ENCODE peak calls at places on chromosomes 12 and 14, in nine cellular contexts. One of them, this sample, is unnamed.

GRCh38 chr12:75602111-75602510 is 90.7 kb upstream of the KRR1 start:
- DNase-seq in foreskin fibroblast: no peak
- DNase-seq in H9: no peak
- DNase-seq in brain microvascular endothelial cell: no peak
- DNase-seq in ovary: no peak
- DNase-seq in stimulated activated CD8-positive, alpha-beta memory T cell treated with anti-CD3 and anti-CD28 coated beads, Interleukin-7, amount 100 ng/mL, for 1 hour: no peak
- DNase-seq in PC-3: no peak
- DNase-seq in renal cortical epithelial cell: no peak
- DNase-seq in C1 segment of cervical spinal cord: no peak
- DNase-seq in this sample: no peak

GRCh38 chr12:1917172-1918070 is 1.0 kb downstream of the CACNA2D4 start:
- DNase-seq in foreskin fibroblast: no peak
- DNase-seq in H9: peak
- DNase-seq in brain microvascular endothelial cell: no peak
- DNase-seq in ovary: no peak
- DNase-seq in stimulated activated CD8-positive, alpha-beta memory T cell treated with anti-CD3 and anti-CD28 coated beads, Interleukin-7, amount 100 ng/mL, for 1 hour: no peak
- DNase-seq in PC-3: no peak
- DNase-seq in renal cortical epithelial cell: no peak
- DNase-seq in C1 segment of cervical spinal cord: no peak
- DNase-seq in this sample: no peak

GRCh38 chr12:129193263-129193871 is 340.1 kb downstream of the GLT1D1 start:
- DNase-seq in foreskin fibroblast: no peak
- DNase-seq in H9: peak
- DNase-seq in brain microvascular endothelial cell: peak
- DNase-seq in ovary: no peak
- DNase-seq in stimulated activated CD8-positive, alpha-beta memory T cell treated with anti-CD3 and anti-CD28 coated beads, Interleukin-7, amount 100 ng/mL, for 1 hour: no peak
- DNase-seq in PC-3: peak
- DNase-seq in renal cortical epithelial cell: no peak
- DNase-seq in C1 segment of cervical spinal cord: no peak
- DNase-seq in this sample: peak

GRCh38 chr12:663293-663871 is at the start of gene NINJ2:
- DNase-seq in foreskin fibroblast: no peak
- DNase-seq in H9: no peak
- DNase-seq in brain microvascular endothelial cell: no peak
- DNase-seq in ovary: no peak
- DNase-seq in stimulated activated CD8-positive, alpha-beta memory T cell treated with anti-CD3 and anti-CD28 coated beads, Interleukin-7, amount 100 ng/mL, for 1 hour: no peak
- DNase-seq in PC-3: no peak
- DNase-seq in renal cortical epithelial cell: no peak
- DNase-seq in C1 segment of cervical spinal cord: no peak
- DNase-seq in this sample: no peak

GRCh38 chr12:45343269-45344051 is 127.6 kb downstream of the ANO6 start:
- DNase-seq in foreskin fibroblast: peak
- DNase-seq in H9: no peak
- DNase-seq in brain microvascular endothelial cell: peak
- DNase-seq in ovary: no peak
- DNase-seq in stimulated activated CD8-positive, alpha-beta memory T cell treated with anti-CD3 and anti-CD28 coated beads, Interleukin-7, amount 100 ng/mL, for 1 hour: no peak
- DNase-seq in PC-3: peak
- DNase-seq in renal cortical epithelial cell: peak
- DNase-seq in C1 segment of cervical spinal cord: no peak
- DNase-seq in this sample: peak

GRCh38 chr12:43789941-43790340 is 16.2 kb downstream of the TWF1 start:
- DNase-seq in foreskin fibroblast: peak
- DNase-seq in H9: no peak
- DNase-seq in brain microvascular endothelial cell: no peak
- DNase-seq in ovary: no peak
- DNase-seq in stimulated activated CD8-positive, alpha-beta memory T cell treated with anti-CD3 and anti-CD28 coated beads, Interleukin-7, amount 100 ng/mL, for 1 hour: no peak
- DNase-seq in PC-3: peak
- DNase-seq in renal cortical epithelial cell: peak
- DNase-seq in C1 segment of cervical spinal cord: no peak
- DNase-seq in this sample: no peak

GRCh38 chr12:119725523-119725922 is 57.6 kb downstream of the PRKAB1 start:
- DNase-seq in foreskin fibroblast: no peak
- DNase-seq in H9: no peak
- DNase-seq in brain microvascular endothelial cell: no peak
- DNase-seq in ovary: no peak
- DNase-seq in stimulated activated CD8-positive, alpha-beta memory T cell treated with anti-CD3 and anti-CD28 coated beads, Interleukin-7, amount 100 ng/mL, for 1 hour: no peak
- DNase-seq in PC-3: no peak
- DNase-seq in renal cortical epithelial cell: no peak
- DNase-seq in C1 segment of cervical spinal cord: no peak
- DNase-seq in this sample: no peak

GRCh38 chr12:56333197-56333678 is 562 bp downstream of the PAN2 start:
- DNase-seq in foreskin fibroblast: no peak
- DNase-seq in H9: no peak
- DNase-seq in brain microvascular endothelial cell: no peak
- DNase-seq in ovary: no peak
- DNase-seq in stimulated activated CD8-positive, alpha-beta memory T cell treated with anti-CD3 and anti-CD28 coated beads, Interleukin-7, amount 100 ng/mL, for 1 hour: no peak
- DNase-seq in PC-3: no peak
- DNase-seq in renal cortical epithelial cell: peak
- DNase-seq in C1 segment of cervical spinal cord: no peak
- DNase-seq in this sample: no peak

GRCh38 chr12:96198970-96199369 is 4.8 kb downstream of the ELK3 start:
- DNase-seq in foreskin fibroblast: peak
- DNase-seq in H9: no peak
- DNase-seq in brain microvascular endothelial cell: peak
- DNase-seq in ovary: no peak
- DNase-seq in stimulated activated CD8-positive, alpha-beta memory T cell treated with anti-CD3 and anti-CD28 coated beads, Interleukin-7, amount 100 ng/mL, for 1 hour: no peak
- DNase-seq in PC-3: peak
- DNase-seq in renal cortical epithelial cell: peak
- DNase-seq in C1 segment of cervical spinal cord: no peak
- DNase-seq in this sample: peak

GRCh38 chr14:35416108-35416750 is 11.7 kb upstream of the NFKBIA start:
- DNase-seq in foreskin fibroblast: no peak
- DNase-seq in H9: no peak
- DNase-seq in brain microvascular endothelial cell: no peak
- DNase-seq in ovary: no peak
- DNase-seq in stimulated activated CD8-positive, alpha-beta memory T cell treated with anti-CD3 and anti-CD28 coated beads, Interleukin-7, amount 100 ng/mL, for 1 hour: no peak
- DNase-seq in PC-3: peak
- DNase-seq in renal cortical epithelial cell: no peak
- DNase-seq in C1 segment of cervical spinal cord: no peak
- DNase-seq in this sample: no peak

GRCh38 chr12:6038160-6038559 is 86.3 kb downstream of the VWF start:
- DNase-seq in foreskin fibroblast: peak
- DNase-seq in H9: peak
- DNase-seq in brain microvascular endothelial cell: peak
- DNase-seq in ovary: no peak
- DNase-seq in stimulated activated CD8-positive, alpha-beta memory T cell treated with anti-CD3 and anti-CD28 coated beads, Interleukin-7, amount 100 ng/mL, for 1 hour: no peak
- DNase-seq in PC-3: peak
- DNase-seq in renal cortical epithelial cell: peak
- DNase-seq in C1 segment of cervical spinal cord: no peak
- DNase-seq in this sample: no peak

GRCh38 chr12:80472241-80472640 is 28.2 kb downstream of the PTPRQ start:
- DNase-seq in foreskin fibroblast: no peak
- DNase-seq in H9: no peak
- DNase-seq in brain microvascular endothelial cell: no peak
- DNase-seq in ovary: no peak
- DNase-seq in stimulated activated CD8-positive, alpha-beta memory T cell treated with anti-CD3 and anti-CD28 coated beads, Interleukin-7, amount 100 ng/mL, for 1 hour: no peak
- DNase-seq in PC-3: no peak
- DNase-seq in renal cortical epithelial cell: no peak
- DNase-seq in C1 segment of cervical spinal cord: no peak
- DNase-seq in this sample: peak

GRCh38 chr12:27810756-27811155 is 30.7 kb upstream of the MANSC4 start:
- DNase-seq in foreskin fibroblast: no peak
- DNase-seq in H9: no peak
- DNase-seq in brain microvascular endothelial cell: no peak
- DNase-seq in ovary: no peak
- DNase-seq in stimulated activated CD8-positive, alpha-beta memory T cell treated with anti-CD3 and anti-CD28 coated beads, Interleukin-7, amount 100 ng/mL, for 1 hour: no peak
- DNase-seq in PC-3: peak
- DNase-seq in renal cortical epithelial cell: no peak
- DNase-seq in C1 segment of cervical spinal cord: no peak
- DNase-seq in this sample: no peak

GRCh38 chr12:9906888-9907287 is 25.3 kb downstream of the CLEC2A start:
- DNase-seq in foreskin fibroblast: peak
- DNase-seq in H9: no peak
- DNase-seq in brain microvascular endothelial cell: no peak
- DNase-seq in ovary: no peak
- DNase-seq in stimulated activated CD8-positive, alpha-beta memory T cell treated with anti-CD3 and anti-CD28 coated beads, Interleukin-7, amount 100 ng/mL, for 1 hour: no peak
- DNase-seq in PC-3: no peak
- DNase-seq in renal cortical epithelial cell: no peak
- DNase-seq in C1 segment of cervical spinal cord: no peak
- DNase-seq in this sample: no peak

GRCh38 chr12:51910168-51910567 is 2.9 kb downstream of the ACVRL1 start:
- DNase-seq in foreskin fibroblast: no peak
- DNase-seq in H9: no peak
- DNase-seq in brain microvascular endothelial cell: no peak
- DNase-seq in ovary: no peak
- DNase-seq in stimulated activated CD8-positive, alpha-beta memory T cell treated with anti-CD3 and anti-CD28 coated beads, Interleukin-7, amount 100 ng/mL, for 1 hour: no peak
- DNase-seq in PC-3: no peak
- DNase-seq in renal cortical epithelial cell: no peak
- DNase-seq in C1 segment of cervical spinal cord: no peak
- DNase-seq in this sample: no peak

GRCh38 chr14:101076451-101077220 is 173.1 kb upstream of the RTL1 start:
- DNase-seq in foreskin fibroblast: no peak
- DNase-seq in H9: no peak
- DNase-seq in brain microvascular endothelial cell: no peak
- DNase-seq in ovary: no peak
- DNase-seq in stimulated activated CD8-positive, alpha-beta memory T cell treated with anti-CD3 and anti-CD28 coated beads, Interleukin-7, amount 100 ng/mL, for 1 hour: no peak
- DNase-seq in PC-3: no peak
- DNase-seq in renal cortical epithelial cell: no peak
- DNase-seq in C1 segment of cervical spinal cord: no peak
- DNase-seq in this sample: no peak

GRCh38 chr14:68392393-68393085 is 400.3 kb downstream of the ZFP36L1 start:
- DNase-seq in foreskin fibroblast: no peak
- DNase-seq in H9: no peak
- DNase-seq in brain microvascular endothelial cell: no peak
- DNase-seq in ovary: peak
- DNase-seq in stimulated activated CD8-positive, alpha-beta memory T cell treated with anti-CD3 and anti-CD28 coated beads, Interleukin-7, amount 100 ng/mL, for 1 hour: no peak
- DNase-seq in PC-3: no peak
- DNase-seq in renal cortical epithelial cell: no peak
- DNase-seq in C1 segment of cervical spinal cord: peak
- DNase-seq in this sample: no peak

GRCh38 chr14:79056879-79057278 is 886.7 kb downstream of the NRXN3 start:
- DNase-seq in foreskin fibroblast: peak
- DNase-seq in H9: no peak
- DNase-seq in brain microvascular endothelial cell: peak
- DNase-seq in ovary: no peak
- DNase-seq in stimulated activated CD8-positive, alpha-beta memory T cell treated with anti-CD3 and anti-CD28 coated beads, Interleukin-7, amount 100 ng/mL, for 1 hour: no peak
- DNase-seq in PC-3: no peak
- DNase-seq in renal cortical epithelial cell: no peak
- DNase-seq in C1 segment of cervical spinal cord: no peak
- DNase-seq in this sample: no peak

GRCh38 chr12:100141666-100141997 is 1.0 kb downstream of the BLTP3B start:
- DNase-seq in foreskin fibroblast: peak
- DNase-seq in H9: no peak
- DNase-seq in brain microvascular endothelial cell: peak
- DNase-seq in ovary: no peak
- DNase-seq in stimulated activated CD8-positive, alpha-beta memory T cell treated with anti-CD3 and anti-CD28 coated beads, Interleukin-7, amount 100 ng/mL, for 1 hour: no peak
- DNase-seq in PC-3: peak
- DNase-seq in renal cortical epithelial cell: peak
- DNase-seq in C1 segment of cervical spinal cord: no peak
- DNase-seq in this sample: peak

GRCh38 chr12:120212301-120212700 is 11.4 kb upstream of the RPLP0 start:
- DNase-seq in foreskin fibroblast: no peak
- DNase-seq in H9: no peak
- DNase-seq in brain microvascular endothelial cell: no peak
- DNase-seq in ovary: no peak
- DNase-seq in stimulated activated CD8-positive, alpha-beta memory T cell treated with anti-CD3 and anti-CD28 coated beads, Interleukin-7, amount 100 ng/mL, for 1 hour: no peak
- DNase-seq in PC-3: no peak
- DNase-seq in renal cortical epithelial cell: no peak
- DNase-seq in C1 segment of cervical spinal cord: no peak
- DNase-seq in this sample: no peak

GRCh38 chr14:80202888-80203562 is 8.3 kb downstream of the DIO2 start:
- DNase-seq in foreskin fibroblast: no peak
- DNase-seq in H9: peak
- DNase-seq in brain microvascular endothelial cell: no peak
- DNase-seq in ovary: no peak
- DNase-seq in stimulated activated CD8-positive, alpha-beta memory T cell treated with anti-CD3 and anti-CD28 coated beads, Interleukin-7, amount 100 ng/mL, for 1 hour: no peak
- DNase-seq in PC-3: peak
- DNase-seq in renal cortical epithelial cell: no peak
- DNase-seq in C1 segment of cervical spinal cord: no peak
- DNase-seq in this sample: no peak

GRCh38 chr12:121539908-121540307 is 40.9 kb downstream of the KDM2B start:
- DNase-seq in foreskin fibroblast: no peak
- DNase-seq in H9: no peak
- DNase-seq in brain microvascular endothelial cell: no peak
- DNase-seq in ovary: no peak
- DNase-seq in stimulated activated CD8-positive, alpha-beta memory T cell treated with anti-CD3 and anti-CD28 coated beads, Interleukin-7, amount 100 ng/mL, for 1 hour: no peak
- DNase-seq in PC-3: no peak
- DNase-seq in renal cortical epithelial cell: no peak
- DNase-seq in C1 segment of cervical spinal cord: no peak
- DNase-seq in this sample: no peak

GRCh38 chr12:69658203-69658602 is 40.9 kb downstream of the BEST3 start:
- DNase-seq in foreskin fibroblast: no peak
- DNase-seq in H9: no peak
- DNase-seq in brain microvascular endothelial cell: no peak
- DNase-seq in ovary: no peak
- DNase-seq in stimulated activated CD8-positive, alpha-beta memory T cell treated with anti-CD3 and anti-CD28 coated beads, Interleukin-7, amount 100 ng/mL, for 1 hour: no peak
- DNase-seq in PC-3: no peak
- DNase-seq in renal cortical epithelial cell: no peak
- DNase-seq in C1 segment of cervical spinal cord: no peak
- DNase-seq in this sample: no peak

GRCh38 chr12:104756901-104757300 is 201.2 kb downstream of the SLC41A2 start:
- DNase-seq in foreskin fibroblast: no peak
- DNase-seq in H9: peak
- DNase-seq in brain microvascular endothelial cell: no peak
- DNase-seq in ovary: no peak
- DNase-seq in stimulated activated CD8-positive, alpha-beta memory T cell treated with anti-CD3 and anti-CD28 coated beads, Interleukin-7, amount 100 ng/mL, for 1 hour: no peak
- DNase-seq in PC-3: no peak
- DNase-seq in renal cortical epithelial cell: no peak
- DNase-seq in C1 segment of cervical spinal cord: no peak
- DNase-seq in this sample: no peak

GRCh38 chr12:31245822-31246469 is 80.0 kb downstream of the SINHCAF start:
- DNase-seq in foreskin fibroblast: no peak
- DNase-seq in H9: peak
- DNase-seq in brain microvascular endothelial cell: no peak
- DNase-seq in ovary: no peak
- DNase-seq in stimulated activated CD8-positive, alpha-beta memory T cell treated with anti-CD3 and anti-CD28 coated beads, Interleukin-7, amount 100 ng/mL, for 1 hour: no peak
- DNase-seq in PC-3: no peak
- DNase-seq in renal cortical epithelial cell: no peak
- DNase-seq in C1 segment of cervical spinal cord: no peak
- DNase-seq in this sample: no peak

GRCh38 chr14:34582117-34582680 is 42.7 kb upstream of the EAPP start:
- DNase-seq in foreskin fibroblast: no peak
- DNase-seq in H9: no peak
- DNase-seq in brain microvascular endothelial cell: no peak
- DNase-seq in ovary: no peak
- DNase-seq in stimulated activated CD8-positive, alpha-beta memory T cell treated with anti-CD3 and anti-CD28 coated beads, Interleukin-7, amount 100 ng/mL, for 1 hour: no peak
- DNase-seq in PC-3: no peak
- DNase-seq in renal cortical epithelial cell: no peak
- DNase-seq in C1 segment of cervical spinal cord: no peak
- DNase-seq in this sample: no peak

GRCh38 chr14:102293784-102294183 is 11.2 kb downstream of the MOK start:
- DNase-seq in foreskin fibroblast: no peak
- DNase-seq in H9: no peak
- DNase-seq in brain microvascular endothelial cell: peak
- DNase-seq in ovary: no peak
- DNase-seq in stimulated activated CD8-positive, alpha-beta memory T cell treated with anti-CD3 and anti-CD28 coated beads, Interleukin-7, amount 100 ng/mL, for 1 hour: no peak
- DNase-seq in PC-3: peak
- DNase-seq in renal cortical epithelial cell: peak
- DNase-seq in C1 segment of cervical spinal cord: no peak
- DNase-seq in this sample: no peak

GRCh38 chr12:53048033-53048779 is 1.7 kb upstream of the TNS2 start:
- DNase-seq in foreskin fibroblast: peak
- DNase-seq in H9: peak
- DNase-seq in brain microvascular endothelial cell: no peak
- DNase-seq in ovary: peak
- DNase-seq in stimulated activated CD8-positive, alpha-beta memory T cell treated with anti-CD3 and anti-CD28 coated beads, Interleukin-7, amount 100 ng/mL, for 1 hour: no peak
- DNase-seq in PC-3: peak
- DNase-seq in renal cortical epithelial cell: peak
- DNase-seq in C1 segment of cervical spinal cord: peak
- DNase-seq in this sample: no peak

GRCh38 chr12:32116897-32117296 is 10.2 kb downstream of the BICD1 start:
- DNase-seq in foreskin fibroblast: peak
- DNase-seq in H9: peak
- DNase-seq in brain microvascular endothelial cell: no peak
- DNase-seq in ovary: no peak
- DNase-seq in stimulated activated CD8-positive, alpha-beta memory T cell treated with anti-CD3 and anti-CD28 coated beads, Interleukin-7, amount 100 ng/mL, for 1 hour: no peak
- DNase-seq in PC-3: peak
- DNase-seq in renal cortical epithelial cell: no peak
- DNase-seq in C1 segment of cervical spinal cord: no peak
- DNase-seq in this sample: no peak

GRCh38 chr14:23353433-23353780 is 720 bp upstream of the SLC22A17 start:
- DNase-seq in foreskin fibroblast: no peak
- DNase-seq in H9: no peak
- DNase-seq in brain microvascular endothelial cell: no peak
- DNase-seq in ovary: no peak
- DNase-seq in stimulated activated CD8-positive, alpha-beta memory T cell treated with anti-CD3 and anti-CD28 coated beads, Interleukin-7, amount 100 ng/mL, for 1 hour: no peak
- DNase-seq in PC-3: no peak
- DNase-seq in renal cortical epithelial cell: no peak
- DNase-seq in C1 segment of cervical spinal cord: no peak
- DNase-seq in this sample: no peak

GRCh38 chr14:60161176-60162107 is 3.8 kb downstream of the DHRS7 start:
- DNase-seq in foreskin fibroblast: peak
- DNase-seq in H9: peak
- DNase-seq in brain microvascular endothelial cell: no peak
- DNase-seq in ovary: no peak
- DNase-seq in stimulated activated CD8-positive, alpha-beta memory T cell treated with anti-CD3 and anti-CD28 coated beads, Interleukin-7, amount 100 ng/mL, for 1 hour: no peak
- DNase-seq in PC-3: peak
- DNase-seq in renal cortical epithelial cell: no peak
- DNase-seq in C1 segment of cervical spinal cord: no peak
- DNase-seq in this sample: no peak